ENCODE peak calls at places on chromosomes 5 and 9, in seven cellular contexts. P is suprapubic skin, N is stomach, T is tibial nerve, H is ovary, K is GM12878, O is transverse colon. I is an unnamed sample. For H3K36me3, the result is how much of the 10 kb centered on the place peaks cover.

GRCh38 chr9:91182429-91182828 is 179.3 kb downstream of the AUH start:
- DNase-seq in T (no peak), P (peak), H (no peak), K (no peak), N (peak), O (no peak), I (peak)

GRCh38 chr9:6686396-6686795 is 40.9 kb upstream of the GLDC start:
- DNase-seq in O (no peak), T (no peak), H (no peak), K (no peak), N (no peak), P (no peak), I (no peak)

GRCh38 chr5:172758077-172758835 is 12.7 kb downstream of the DUSP1 start:
- DNase-seq in K (no peak), N (no peak), O (no peak), T (no peak), P (peak), H (no peak), I (no peak)

GRCh38 chr5:34659168-34659567 is 3.0 kb downstream of the RAI14 start:
- DNase-seq in P (no peak), N (no peak), K (no peak), O (no peak), H (no peak), T (no peak), I (peak)

GRCh38 chr5:115816226-115817042 is at the start of gene CDO1:
- DNase-seq in O (peak), H (peak), T (peak), N (no peak), P (peak), K (no peak), I (no peak)

GRCh38 chr5:141359790-141360426 is at the start of gene PCDHGB2:
- DNase-seq in T (no peak), K (no peak), H (no peak), N (no peak), P (no peak), O (no peak), I (no peak)

GRCh38 chr9:97575673-97576048 is 57.5 kb downstream of the TSTD2 start:
- DNase-seq in N (no peak), T (no peak), K (no peak), O (no peak), P (no peak), H (no peak), I (no peak)

GRCh38 chr9:136483589-136484152 is 831 bp upstream of the SEC16A start:
- DNase-seq in N (peak), H (peak), T (peak), O (peak), P (peak), K (peak), I (peak)

GRCh38 chr5:172235827-172236749 is 42.1 kb downstream of the EFCAB9 start:
- DNase-seq in O (peak), H (no peak), N (peak), K (no peak), P (no peak), T (no peak), I (no peak)

GRCh38 chr9:136697146-136697820 is 10.0 kb upstream of the AGPAT2 start:
- DNase-seq in K (no peak), O (no peak), P (no peak), T (no peak), H (no peak), N (no peak), I (no peak)

GRCh38 chr5:106415541-106415940 is 1255.2 kb downstream of the EFNA5 start:
- DNase-seq in K (no peak), O (no peak), H (no peak), T (no peak), N (no peak), P (no peak), I (no peak)

GRCh38 chr5:61625682-61626620 is 293.9 kb downstream of the ZSWIM6 start:
- DNase-seq in N (peak), O (peak), P (peak), K (no peak), H (peak), T (peak), I (no peak)

GRCh38 chr5:98927988-98928801 is 612 bp downstream of the CHD1 start:
- DNase-seq in K (no peak), O (peak), T (peak), N (peak), P (peak), H (peak), I (peak)

GRCh38 chr5:94577466-94578245 is 40.7 kb downstream of the KIAA0825 start:
- DNase-seq in P (no peak), T (no peak), H (no peak), N (no peak), K (peak), O (no peak), I (no peak)

GRCh38 chr5:109829331-109829730 is 139.6 kb downstream of the MAN2A1 start:
- DNase-seq in P (no peak), K (no peak), T (no peak), N (no peak), O (no peak), H (no peak), I (no peak)

GRCh38 chr5:114361724-114362196 is at the start of gene KCNN2:
- DNase-seq in K (peak), H (peak), T (peak), N (peak), P (peak), O (peak), I (no peak)

GRCh38 chr9:112757940-112758339 is 7.4 kb downstream of the SNX30 start:
- DNase-seq in O (no peak), T (no peak), K (no peak), N (no peak), H (no peak), P (no peak), I (no peak)

GRCh38 chr9:26656003-26656940 is 236.3 kb downstream of the CAAP1 start:
- DNase-seq in K (no peak), P (no peak), N (no peak), O (no peak), H (no peak), T (peak), I (no peak)

GRCh38 chr5:83865579-83865978 is 144.9 kb upstream of the HAPLN1 start:
- DNase-seq in P (no peak), H (no peak), N (no peak), O (no peak), K (no peak), T (no peak), I (no peak)

GRCh38 chr5:119322312-119322947 is 33.4 kb upstream of the TNFAIP8 start:
- DNase-seq in T (no peak), K (no peak), O (no peak), H (no peak), N (no peak), P (no peak), I (no peak)

GRCh38 chr5:119321569-119322311 is 34.1 kb upstream of the TNFAIP8 start:
- DNase-seq in P (no peak), H (no peak), K (no peak), N (no peak), T (no peak), O (no peak), I (no peak)

GRCh38 chr5:119322948-119323629 is 32.7 kb upstream of the TNFAIP8 start:
- DNase-seq in O (no peak), T (no peak), H (no peak), N (no peak), K (no peak), P (no peak), I (no peak)

GRCh38 chr5:119324842-119325241 is 31.0 kb upstream of the TNFAIP8 start:
- DNase-seq in H (no peak), T (no peak), O (no peak), P (no peak), K (no peak), N (no peak), I (no peak)

DNA sequence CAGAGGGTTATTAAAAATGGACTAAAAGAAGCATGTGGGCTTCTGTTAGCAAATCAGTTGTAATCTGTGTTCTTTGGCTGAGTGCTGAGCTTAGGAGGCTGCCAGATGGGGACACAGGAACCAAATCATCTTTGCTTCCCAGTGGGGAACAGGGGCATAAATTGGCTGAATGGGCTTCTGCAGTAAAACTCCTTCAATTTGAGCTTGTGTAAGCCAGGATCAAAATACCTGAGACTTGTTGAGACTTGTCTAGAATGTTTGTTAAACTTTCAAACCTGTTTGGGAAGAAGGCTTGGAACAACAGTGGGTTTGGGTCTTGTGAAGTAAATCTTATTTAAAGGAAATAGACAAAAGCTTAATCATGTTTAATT is 32.2 kb upstream of the TNFAIP8 start:
- DNase-seq in K (no peak), O (no peak), T (no peak), P (no peak), H (no peak), N (no peak), I (no peak)
- H3K4me3 ChIP-seq in K (no peak), O (no peak), T (no peak), P (peak), H (no peak), N (no peak), I (no peak)

GRCh38 chr9:84856181-84856632 is 186.7 kb downstream of the NTRK2 start:
- DNase-seq in O (no peak), N (no peak), H (no peak), K (no peak), P (no peak), T (peak), I (no peak)
- TF ChIP-seq EP300 in O (no peak), N (no peak), H (no peak), K (no peak), P (no peak), T (no peak), I (no peak)

DNA sequence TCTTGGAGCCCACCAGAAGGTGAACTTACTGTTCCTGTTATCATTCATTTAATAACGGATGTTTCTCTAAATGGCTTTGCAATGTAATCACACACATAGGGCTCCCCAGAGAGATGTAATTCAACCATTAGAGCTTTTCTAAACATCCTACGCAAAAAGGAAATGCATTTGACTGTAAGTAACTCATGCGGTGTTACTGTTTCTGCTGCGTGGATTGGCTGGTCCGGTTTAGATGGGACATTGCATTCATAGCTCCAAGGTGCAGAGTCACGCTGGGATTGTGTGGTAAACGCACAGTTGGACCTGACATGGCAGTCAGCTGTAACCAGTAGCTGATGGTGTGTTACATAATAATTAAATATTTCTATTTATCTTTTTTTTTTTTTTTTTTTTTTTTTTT is 185.5 kb upstream of the OTULINL start:
- DNase-seq in P (no peak), T (no peak), N (no peak), O (no peak), K (no peak), H (no peak), I (no peak)
- H3K36me3 ChIP-seq in P (half or more), T (under half), N (half or more), O (under half), K (under half), H (under half), I (half or more)

GRCh38 chr5:135194573-135195266 is 160.7 kb upstream of the PITX1 start:
- DNase-seq in T (no peak), N (peak), H (no peak), P (no peak), K (no peak), O (no peak), I (peak)
- H3K4me3 ChIP-seq in T (no peak), N (no peak), H (no peak), P (no peak), K (no peak), O (no peak), I (no peak)

GRCh38 chr9:85414399-85414798 is 327.4 kb downstream of the AGTPBP1 start:
- DNase-seq in P (no peak), K (no peak), N (no peak), H (no peak), O (no peak), T (no peak), I (no peak)
- TF ChIP-seq EP300 in P (no peak), K (no peak), N (no peak), H (no peak), O (no peak), T (no peak), I (no peak)

GRCh38 chr5:128346038-128346437 is 192.0 kb downstream of the FBN2 start:
- DNase-seq in N (no peak), K (no peak), H (no peak), O (no peak), T (no peak), P (no peak), I (no peak)
- H3K36me3 ChIP-seq in N (under half), K (under half), H (under half), O (under half), T (under half), P (under half), I (under half)

GRCh38 chr9:75088646-75089368 is 493 bp downstream of the OSTF1 start:
- DNase-seq in H (peak), T (peak), N (peak), P (peak), O (peak), K (peak), I (peak)

GRCh38 chr9:75087824-75088645 is at the start of the genes NMRK1 and OSTF1:
- DNase-seq in P (peak), O (peak), H (peak), K (peak), N (peak), T (peak), I (peak)

GRCh38 chr9:75085640-75086039 is 2.3 kb downstream of the NMRK1 start:
- DNase-seq in T (no peak), O (no peak), H (no peak), P (no peak), N (no peak), K (no peak), I (no peak)

GRCh38 chr9:75087279-75087823 is 604 bp downstream of the NMRK1 start:
- DNase-seq in O (peak), P (no peak), T (no peak), N (peak), H (peak), K (peak), I (no peak)

GRCh38 chr9:75086443-75087278 is 1.3 kb downstream of the NMRK1 start:
- DNase-seq in O (peak), K (no peak), H (peak), P (no peak), T (no peak), N (peak), I (no peak)
- H3K4me3 ChIP-seq in O (peak), K (peak), H (peak), P (peak), T (peak), N (peak), I (peak)

GRCh38 chr5:52073993-52074689 is 690.9 kb downstream of the ISL1 start:
- DNase-seq in H (no peak), P (no peak), N (no peak), K (no peak), T (no peak), O (no peak), I (no peak)

DNA sequence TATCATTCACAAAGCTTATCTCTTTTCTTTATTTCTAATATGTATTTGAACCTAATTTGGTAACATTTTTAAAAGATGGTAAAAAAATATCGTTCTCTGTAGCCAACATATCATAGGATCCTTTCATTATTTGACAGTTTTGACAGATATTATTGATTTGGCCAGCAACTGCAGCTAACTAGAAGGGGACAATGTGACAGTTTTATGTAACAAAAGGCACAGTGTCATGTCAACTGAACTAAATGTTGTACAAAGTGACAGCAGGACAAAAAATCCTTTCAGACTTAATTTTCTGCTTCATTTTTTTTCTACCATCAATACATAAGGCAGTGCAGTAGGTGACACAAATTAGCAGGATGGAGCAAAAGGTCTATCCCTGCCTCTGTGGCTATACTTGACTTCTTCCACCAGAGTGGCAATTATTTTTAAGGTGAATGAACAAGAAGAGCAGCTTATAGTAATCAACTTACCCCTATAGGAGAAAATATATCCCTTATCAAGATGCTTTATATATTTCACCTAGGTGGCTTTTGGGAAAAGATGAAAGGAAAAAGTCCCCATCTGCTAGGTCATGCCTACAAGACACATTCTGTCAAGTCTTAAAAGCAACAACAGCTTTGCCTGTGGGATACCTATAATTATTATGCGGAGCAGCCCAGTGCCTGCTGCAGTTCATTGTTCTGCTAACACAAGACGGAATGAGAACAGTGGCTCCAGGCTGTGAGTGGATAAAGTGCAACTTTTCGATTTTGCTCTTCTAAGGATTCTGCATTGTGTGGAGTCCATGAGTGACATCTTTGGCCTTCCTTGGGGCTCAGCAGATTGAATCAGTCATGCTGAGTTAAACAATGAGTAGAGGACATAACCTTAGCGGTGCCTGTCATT is 694.9 kb downstream of the ISL1 start:
- DNase-seq in K (no peak), O (no peak), N (no peak), H (no peak), T (no peak), P (no peak), I (no peak)
- TF ChIP-seq EP300 in K (no peak), O (no peak), N (no peak), H (no peak), T (no peak), P (no peak), I (no peak)

I was measured in esophagus muscularis mucosa.